ENCODE peak calls at places on chromosomes 3 and 15, in five cellular contexts. F, V, E, W and H are unnamed samples.

GRCh38 chr3:159732172-159733111 is 256.2 kb upstream of the IL12A start:
- DNase-seq in W (peak; percentile 68), F (no peak), V (no peak), E (no peak), H (no peak)

GRCh38 chr3:132726341-132726823 is 4.2 kb upstream of the NPHP3 start:
- DNase-seq in F (peak; percentile 15), E (no peak), V (no peak), W (peak; percentile 34), H (no peak)

GRCh38 chr3:72844436-72844999 is 3.7 kb downstream of the SHQ1 start:
- DNase-seq in W (peak; percentile 69), F (no peak), E (no peak), V (no peak), H (no peak)

GRCh38 chr15:60208708-60209107 is 189.1 kb downstream of the ANXA2 start:
- DNase-seq in V (no peak), E (no peak), F (no peak), W (peak; percentile 9), H (no peak)

GRCh38 chr3:178671261-178672191 is 135.3 kb downstream of the KCNMB2 start:
- DNase-seq in V (no peak), E (no peak), W (peak; percentile 48), F (no peak), H (no peak)

GRCh38 chr3:23748398-23749110 is 57.2 kb upstream of the UBE2E1 start:
- DNase-seq in E (no peak), V (no peak), W (peak; percentile 64), F (no peak), H (no peak)

GRCh38 chr15:64774556-64775523 is 549 bp downstream of the RBPMS2 start:
- DNase-seq in W (peak; percentile 43), V (no peak), F (no peak), E (no peak), H (no peak)

GRCh38 chr15:64883997-64884511 is 27.6 kb upstream of the ANKDD1A start:
- DNase-seq in E (peak; percentile 48), F (peak; percentile 37), V (no peak), W (peak; percentile 94), H (peak; percentile 95)

GRCh38 chr3:134369231-134369741 is 5.0 kb downstream of the AMOTL2 start:
- DNase-seq in F (no peak), E (no peak), W (peak; percentile 78), V (peak; percentile 9), H (no peak)

GRCh38 chr3:154776549-154777230 is 303.4 kb upstream of the MME start:
- DNase-seq in V (no peak), W (no peak), E (no peak), F (no peak), H (no peak)

GRCh38 chr15:29522373-29523276 is 253.0 kb upstream of the NSMCE3 start:
- DNase-seq in V (no peak), F (no peak), E (no peak), W (no peak), H (peak; percentile 21)

GRCh38 chr15:42134617-42135243 is 21.7 kb downstream of the PLA2G4F start:
- DNase-seq in F (no peak), V (no peak), E (no peak), W (no peak), H (peak; percentile 6)

GRCh38 chr3:135056084-135056730 is 261.1 kb downstream of the EPHB1 start:
- DNase-seq in V (no peak), W (no peak), F (no peak), E (no peak), H (no peak)

GRCh38 chr3:133472889-133473288 is 73.0 kb downstream of the BFSP2 start:
- DNase-seq in F (no peak), V (no peak), W (no peak), E (no peak), H (no peak)

GRCh38 chr3:182414586-182414985 is 378.7 kb upstream of the ATP11B start:
- DNase-seq in V (no peak), E (no peak), W (no peak), F (no peak), H (no peak)

GRCh38 chr3:151265866-151266265 is 12.5 kb downstream of the P2RY14 start:
- DNase-seq in V (no peak), F (peak; percentile 28), W (no peak), E (no peak), H (no peak)

GRCh38 chr3:112776000-112776399 is 70.7 kb downstream of the CD200R1L start:
- DNase-seq in W (peak; percentile 83), F (no peak), E (no peak), V (no peak), H (no peak)

GRCh38 chr3:122498152-122498551 is 16.6 kb downstream of the KPNA1 start:
- DNase-seq in F (no peak), W (no peak), V (no peak), E (no peak), H (no peak)

GRCh38 chr15:77425104-77425503 is 4.4 kb downstream of the HMG20A start:
- DNase-seq in V (no peak), W (no peak), F (no peak), E (no peak), H (no peak)

GRCh38 chr3:142735462-142735861 is 11.6 kb downstream of the TRPC1 start:
- DNase-seq in E (no peak), F (no peak), V (no peak), W (no peak), H (no peak)

GRCh38 chr15:62362608-62363007 is 197.5 kb upstream of the C2CD4B start:
- DNase-seq in V (no peak), E (no peak), F (no peak), W (peak; percentile 95), H (peak; percentile 21)

GRCh38 chr3:153029350-153029749 is 132.7 kb upstream of the RAP2B start:
- DNase-seq in V (no peak), F (no peak), W (peak; percentile 73), E (no peak), H (no peak)

GRCh38 chr15:37289109-37289765 is 188.9 kb upstream of the MEIS2 start:
- DNase-seq in V (no peak), F (no peak), E (no peak), W (peak; percentile 53), H (no peak)

GRCh38 chr3:138434875-138435772 is 708 bp downstream of the ESYT3 start:
- DNase-seq in V (no peak), W (peak; percentile 55), E (no peak), F (no peak), H (no peak)

GRCh38 chr15:43955140-43955539 is 128.3 kb downstream of the WDR76 start:
- DNase-seq in W (no peak), E (no peak), V (no peak), F (no peak), H (no peak)